ENCODE peak calls at places on chromosomes 13 and 19, in five cellular contexts. One of them, this sample, is unnamed.

GRCh38 chr13:104759069-104759468 is 1692.9 kb upstream of the SLC10A2 start:
- DNase-seq in stomach: no peak
- DNase-seq in K562: no peak
- DNase-seq in H1: no peak
- DNase-seq in HepG2: no peak
- DNase-seq in this sample: no peak

GRCh38 chr13:51923983-51924539 is 62.3 kb downstream of the CCDC70 start:
- DNase-seq in stomach: peak; percentile 25
- DNase-seq in K562: peak; percentile 52
- DNase-seq in H1: no peak
- DNase-seq in HepG2: peak; percentile 44
- DNase-seq in this sample: no peak

GRCh38 chr13:100088648-100089601 is at the start of gene PCCA:
- DNase-seq in stomach: peak; percentile 95
- DNase-seq in K562: peak; percentile 88
- DNase-seq in H1: peak; percentile 87
- DNase-seq in HepG2: peak; percentile 93
- DNase-seq in this sample: peak; percentile 97

GRCh38 chr19:16504271-16504670 is 8.1 kb downstream of the C19orf44 start:
- DNase-seq in stomach: no peak
- DNase-seq in K562: no peak
- DNase-seq in H1: no peak
- DNase-seq in HepG2: no peak
- DNase-seq in this sample: no peak

GRCh38 chr13:98547455-98547854 is 29.5 kb downstream of the STK24 start:
- DNase-seq in stomach: no peak
- DNase-seq in K562: no peak
- DNase-seq in H1: no peak
- DNase-seq in HepG2: no peak
- DNase-seq in this sample: no peak

GRCh38 chr19:20503536-20503935 is 62.0 kb downstream of the ZNF737 start:
- DNase-seq in stomach: peak; percentile 26
- DNase-seq in K562: no peak
- DNase-seq in H1: no peak
- DNase-seq in HepG2: no peak
- DNase-seq in this sample: no peak

GRCh38 chr19:40530091-40530901 is 46.4 kb upstream of the SHKBP1 start:
- DNase-seq in stomach: no peak
- DNase-seq in K562: peak; percentile 97
- DNase-seq in H1: no peak
- DNase-seq in HepG2: no peak
- DNase-seq in this sample: no peak

GRCh38 chr13:106357198-106357597 is 178.3 kb downstream of the EFNB2 start:
- DNase-seq in stomach: no peak
- DNase-seq in K562: no peak
- DNase-seq in H1: no peak
- DNase-seq in HepG2: no peak
- DNase-seq in this sample: no peak

GRCh38 chr13:101383595-101383994 is 32.7 kb downstream of the NALCN start:
- DNase-seq in stomach: no peak
- DNase-seq in K562: no peak
- DNase-seq in H1: no peak
- DNase-seq in HepG2: no peak
- DNase-seq in this sample: no peak

GRCh38 chr13:35953537-35954206 is 177.5 kb downstream of the DCLK1 start:
- DNase-seq in stomach: peak; percentile 38
- DNase-seq in K562: peak; percentile 7
- DNase-seq in H1: peak; percentile 65
- DNase-seq in HepG2: peak; percentile 12
- DNase-seq in this sample: peak; percentile 49

GRCh38 chr19:41447732-41448332 is 4.9 kb downstream of the ERICH4 start:
- DNase-seq in stomach: no peak
- DNase-seq in K562: no peak
- DNase-seq in H1: no peak
- DNase-seq in HepG2: no peak
- DNase-seq in this sample: no peak

GRCh38 chr19:2494447-2495129 is 18.7 kb downstream of the GADD45B start:
- DNase-seq in stomach: peak; percentile 80
- DNase-seq in K562: peak; percentile 92
- DNase-seq in H1: no peak
- DNase-seq in HepG2: no peak
- DNase-seq in this sample: peak; percentile 82
- TF ChIP-seq POLR2AphosphoS5 in stomach: no peak
- TF ChIP-seq POLR2AphosphoS5 in K562: no peak
- TF ChIP-seq POLR2AphosphoS5 in H1: no peak
- TF ChIP-seq POLR2AphosphoS5 in HepG2: no peak
- TF ChIP-seq POLR2AphosphoS5 in this sample: no peak

GRCh38 chr19:4378886-4379285 is 21.5 kb downstream of the SH3GL1 start:
- DNase-seq in stomach: no peak
- DNase-seq in K562: no peak
- DNase-seq in H1: no peak
- DNase-seq in HepG2: no peak
- DNase-seq in this sample: no peak
- H3K4me1 ChIP-seq in stomach: peaks cover 68% of the 10 kb centered on the region
- H3K4me1 ChIP-seq in K562: peaks cover 84% of the 10 kb centered on the region
- H3K4me1 ChIP-seq in H1: peaks cover 33% of the 10 kb centered on the region
- H3K4me1 ChIP-seq in HepG2: peaks cover 37% of the 10 kb centered on the region
- H3K4me1 ChIP-seq in this sample: peaks cover 41% of the 10 kb centered on the region

GRCh38 chr19:45691516-45692186 is at the start of gene SNRPD2:
- DNase-seq in stomach: peak; percentile 94
- DNase-seq in K562: peak; percentile 89
- DNase-seq in H1: no peak
- DNase-seq in HepG2: peak; percentile 91
- DNase-seq in this sample: peak; percentile 95
- TF ChIP-seq EP300 in stomach: no peak
- TF ChIP-seq EP300 in K562: peak; percentile 4
- TF ChIP-seq EP300 in H1: no peak
- TF ChIP-seq EP300 in HepG2: no peak
- TF ChIP-seq EP300 in this sample: no peak

GRCh38 chr13:30340367-30341184 is 33.2 kb upstream of the KATNAL1 start:
- DNase-seq in stomach: no peak
- DNase-seq in K562: peak; percentile 68
- DNase-seq in H1: no peak
- DNase-seq in HepG2: no peak
- DNase-seq in this sample: peak; percentile 45
- TF ChIP-seq POLR2AphosphoS5 in stomach: no peak
- TF ChIP-seq POLR2AphosphoS5 in K562: no peak
- TF ChIP-seq POLR2AphosphoS5 in H1: no peak
- TF ChIP-seq POLR2AphosphoS5 in HepG2: no peak
- TF ChIP-seq POLR2AphosphoS5 in this sample: peak; percentile 41

DNA sequence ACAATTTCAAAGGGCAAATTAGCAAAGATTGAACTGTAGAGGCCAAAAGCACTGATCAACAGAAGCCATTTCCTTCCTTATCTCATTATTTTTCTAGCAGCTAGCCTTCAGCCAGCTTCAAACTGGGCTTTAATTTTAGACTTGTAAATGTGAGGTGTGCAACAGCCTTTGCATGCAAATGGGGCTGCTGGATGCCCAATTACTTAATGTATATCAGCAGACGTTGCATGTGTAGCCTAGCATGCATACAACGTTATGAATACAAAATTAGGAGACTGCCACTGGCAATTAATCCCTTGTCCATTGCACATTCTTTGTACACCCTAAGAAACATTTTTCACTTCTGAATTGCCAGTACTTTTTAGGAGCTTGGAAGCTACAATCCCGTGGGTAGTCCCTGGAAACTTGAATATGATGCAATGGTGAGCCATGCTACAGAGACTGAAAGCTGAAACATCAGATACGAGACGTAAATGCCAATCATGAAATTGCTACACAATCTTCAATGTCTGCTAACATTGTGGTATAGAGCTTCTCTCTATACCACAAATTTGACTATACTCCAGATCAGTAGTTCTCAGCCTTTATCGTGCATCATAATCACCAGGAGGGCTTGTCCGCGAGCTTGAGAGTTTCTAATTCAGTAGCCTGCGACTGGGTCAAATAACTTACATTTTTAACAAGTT is 20.2 kb downstream of the EPSTI1 start:
- DNase-seq in stomach: no peak
- DNase-seq in K562: no peak
- DNase-seq in H1: no peak
- DNase-seq in HepG2: no peak
- DNase-seq in this sample: no peak
- H3K4me1 ChIP-seq in stomach: peaks cover 14% of the 10 kb centered on the region
- H3K4me1 ChIP-seq in K562: no peaks in the 10 kb centered on the region
- H3K4me1 ChIP-seq in H1: peaks cover 3% of the 10 kb centered on the region
- H3K4me1 ChIP-seq in HepG2: no peaks in the 10 kb centered on the region
- H3K4me1 ChIP-seq in this sample: peaks cover 16% of the 10 kb centered on the region

GRCh38 chr13:23790591-23791170 is 98.5 kb downstream of the MIPEP start:
- DNase-seq in stomach: no peak
- DNase-seq in K562: no peak
- DNase-seq in H1: no peak
- DNase-seq in HepG2: no peak
- DNase-seq in this sample: no peak

GRCh38 chr13:23789576-23790346 is 99.4 kb downstream of the MIPEP start:
- DNase-seq in stomach: no peak
- DNase-seq in K562: no peak
- DNase-seq in H1: no peak
- DNase-seq in HepG2: no peak
- DNase-seq in this sample: no peak

GRCh38 chr13:23793711-23794110 is 95.5 kb downstream of the MIPEP start:
- DNase-seq in stomach: no peak
- DNase-seq in K562: no peak
- DNase-seq in H1: no peak
- DNase-seq in HepG2: no peak
- DNase-seq in this sample: no peak

GRCh38 chr13:23794267-23795161 is 94.7 kb downstream of the MIPEP start:
- DNase-seq in stomach: no peak
- DNase-seq in K562: no peak
- DNase-seq in H1: no peak
- DNase-seq in HepG2: no peak
- DNase-seq in this sample: no peak

DNA sequence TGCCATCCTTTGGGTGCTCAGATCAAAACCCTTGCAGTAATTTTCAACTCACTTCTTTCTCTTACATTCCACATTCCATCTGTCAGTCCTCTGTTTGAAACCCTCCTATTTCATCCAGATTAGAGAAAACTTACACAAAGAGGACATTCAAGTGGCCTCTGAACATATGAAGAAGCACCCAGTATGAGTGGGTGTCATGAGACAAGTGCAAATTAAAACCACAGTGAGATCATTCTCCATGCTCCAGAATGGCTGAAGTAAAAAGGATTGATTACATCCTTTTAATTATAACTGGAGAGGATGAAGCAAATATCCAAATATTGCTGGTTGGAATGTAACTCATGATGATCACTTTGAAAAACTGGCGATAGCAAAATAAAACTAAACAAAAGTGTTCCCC is 96.5 kb downstream of the MIPEP start:
- DNase-seq in stomach: no peak
- DNase-seq in K562: no peak
- DNase-seq in H1: no peak
- DNase-seq in HepG2: no peak
- DNase-seq in this sample: no peak
- TF ChIP-seq EP300 in stomach: no peak
- TF ChIP-seq EP300 in K562: no peak
- TF ChIP-seq EP300 in H1: no peak
- TF ChIP-seq EP300 in HepG2: no peak
- TF ChIP-seq EP300 in this sample: no peak

GRCh38 chr19:47243776-47244547 is 12.4 kb upstream of the CCDC9 start:
- DNase-seq in stomach: peak; percentile 91
- DNase-seq in K562: peak; percentile 87
- DNase-seq in H1: peak; percentile 91
- DNase-seq in HepG2: peak; percentile 92
- DNase-seq in this sample: peak; percentile 92
- TF ChIP-seq POLR2AphosphoS5 in stomach: peak; percentile 68
- TF ChIP-seq POLR2AphosphoS5 in K562: peak; percentile 75
- TF ChIP-seq POLR2AphosphoS5 in H1: no peak
- TF ChIP-seq POLR2AphosphoS5 in HepG2: no peak
- TF ChIP-seq POLR2AphosphoS5 in this sample: peak; percentile 80

GRCh38 chr19:6099633-6100032 is 10.7 kb downstream of the RFX2 start:
- DNase-seq in stomach: no peak
- DNase-seq in K562: no peak
- DNase-seq in H1: no peak
- DNase-seq in HepG2: no peak
- DNase-seq in this sample: no peak
- H3K4me1 ChIP-seq in stomach: peaks cover 21% of the 10 kb centered on the region
- H3K4me1 ChIP-seq in K562: peaks cover 14% of the 10 kb centered on the region
- H3K4me1 ChIP-seq in H1: no peaks in the 10 kb centered on the region
- H3K4me1 ChIP-seq in HepG2: peaks cover 31% of the 10 kb centered on the region
- H3K4me1 ChIP-seq in this sample: peaks cover 13% of the 10 kb centered on the region

DNA sequence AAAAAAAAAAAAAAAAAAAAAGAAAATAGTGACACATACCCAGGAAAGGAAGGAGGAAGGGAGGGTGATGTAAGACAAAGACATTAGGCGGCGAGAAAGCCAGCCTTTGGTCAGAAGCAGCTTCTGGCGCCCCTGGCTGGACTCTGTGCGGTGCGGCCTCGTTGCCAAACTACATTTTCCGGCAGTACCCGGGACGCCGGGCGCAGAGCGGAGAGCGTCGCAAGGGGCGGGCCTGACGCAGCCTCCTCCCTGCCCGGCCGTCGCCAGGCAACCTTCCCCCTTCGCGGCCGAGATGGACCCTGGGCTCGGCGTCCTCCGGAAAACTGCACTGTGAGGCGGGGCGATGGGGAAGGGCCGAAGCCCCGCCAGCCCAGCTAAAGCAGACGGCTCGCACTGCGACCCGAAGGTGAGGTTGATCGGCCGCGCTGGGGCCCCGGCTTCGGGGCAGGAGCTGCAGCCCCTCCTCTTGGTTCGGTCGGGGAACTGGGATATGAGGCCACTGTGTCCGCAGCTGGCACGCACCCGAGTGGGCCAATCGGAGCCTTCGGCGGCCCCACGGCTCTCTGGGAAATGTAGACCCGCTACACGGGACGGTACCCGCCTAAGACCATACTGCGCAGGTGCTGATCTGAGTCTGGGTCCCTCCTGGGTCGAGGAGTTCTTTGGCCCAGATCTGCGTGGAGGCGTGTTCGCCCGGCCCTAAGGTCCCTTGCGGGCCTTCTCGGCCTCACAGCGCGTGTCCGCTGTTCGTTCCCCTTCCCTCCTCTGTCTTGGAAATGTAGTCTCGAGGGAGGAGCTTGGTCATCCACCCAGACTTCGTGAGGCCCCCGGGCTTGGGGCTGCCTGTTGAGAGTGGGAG is 2.3 kb upstream of the MZF1 start:
- DNase-seq in stomach: peak; percentile 87
- DNase-seq in K562: peak; percentile 87
- DNase-seq in H1: no peak
- DNase-seq in HepG2: peak; percentile 83
- DNase-seq in this sample: peak; percentile 89
- TF ChIP-seq EP300 in stomach: no peak
- TF ChIP-seq EP300 in K562: no peak
- TF ChIP-seq EP300 in H1: peak; percentile 9
- TF ChIP-seq EP300 in HepG2: no peak
- TF ChIP-seq EP300 in this sample: no peak